ENCODE peak calls at places on chromosomes 4 and X, in five cellular contexts. S is body of pancreas, D is heart left ventricle, M is lung, O is left lung. Q is an unnamed sample.

GRCh38 chr4:101141230-101141629 is 206.1 kb downstream of the PPP3CA start:
- DNase-seq in M (no peak), D (no peak), S (no peak), O (no peak), Q (no peak)

GRCh38 chrX:110022555-110023448 is 19.9 kb downstream of the TMEM164 start:
- DNase-seq in D (no peak), S (no peak), O (no peak), M (no peak), Q (no peak)

GRCh38 chr4:79141530-79141929 is 184.3 kb downstream of the NAA11 start:
- DNase-seq in O (no peak), M (no peak), D (no peak), S (no peak), Q (no peak)

GRCh38 chr4:121675715-121676114 is 21.1 kb downstream of the ANXA5 start:
- DNase-seq in S (no peak), O (no peak), D (no peak), M (no peak), Q (peak)

GRCh38 chr4:180150818-180151217 is 2092.4 kb upstream of the TENM3 start:
- DNase-seq in S (no peak), M (no peak), O (no peak), D (no peak), Q (no peak)

GRCh38 chr4:76585897-76586360 is 150.9 kb downstream of the SHROOM3 start:
- DNase-seq in D (peak), S (peak), O (peak), M (peak), Q (peak)

GRCh38 chr4:151573945-151574344 is 165.0 kb downstream of the FHIP1A start:
- DNase-seq in M (no peak), D (no peak), O (no peak), S (no peak), Q (no peak)

GRCh38 chr4:106238819-106239420 is 77.1 kb downstream of the TBCK start:
- DNase-seq in O (no peak), D (no peak), S (no peak), M (no peak), Q (peak)

GRCh38 chrX:109939498-109939897 is 63.4 kb upstream of the TMEM164 start:
- DNase-seq in D (no peak), S (no peak), M (no peak), O (no peak), Q (no peak)

GRCh38 chrX:67607436-67607835 is 63.6 kb downstream of the AR start:
- DNase-seq in M (no peak), D (no peak), S (no peak), O (no peak), Q (no peak)

GRCh38 chr4:38177035-38177791 is 217.0 kb downstream of the PTTG2 start:
- DNase-seq in M (peak), O (peak), D (peak), S (peak), Q (peak)

GRCh38 chrX:108224727-108225455 is 133.3 kb downstream of the ATG4A start:
- DNase-seq in O (no peak), M (no peak), S (no peak), D (no peak), Q (no peak)

GRCh38 chr4:675980-676870 is 1.9 kb downstream of the MYL5 start:
- DNase-seq in O (no peak), D (no peak), S (no peak), M (no peak), Q (no peak)

GRCh38 chrX:132853040-132853439 is 105.4 kb downstream of the HS6ST2 start:
- DNase-seq in D (no peak), S (no peak), O (no peak), M (no peak), Q (no peak)

GRCh38 chr4:1305261-1305711 is 15.6 kb downstream of the MAEA start:
- DNase-seq in D (no peak), O (no peak), S (no peak), M (no peak), Q (no peak)

GRCh38 chr4:126386512-126386911 is 1071.8 kb downstream of the FAT4 start:
- DNase-seq in S (no peak), D (no peak), O (no peak), M (no peak), Q (no peak)

DNA sequence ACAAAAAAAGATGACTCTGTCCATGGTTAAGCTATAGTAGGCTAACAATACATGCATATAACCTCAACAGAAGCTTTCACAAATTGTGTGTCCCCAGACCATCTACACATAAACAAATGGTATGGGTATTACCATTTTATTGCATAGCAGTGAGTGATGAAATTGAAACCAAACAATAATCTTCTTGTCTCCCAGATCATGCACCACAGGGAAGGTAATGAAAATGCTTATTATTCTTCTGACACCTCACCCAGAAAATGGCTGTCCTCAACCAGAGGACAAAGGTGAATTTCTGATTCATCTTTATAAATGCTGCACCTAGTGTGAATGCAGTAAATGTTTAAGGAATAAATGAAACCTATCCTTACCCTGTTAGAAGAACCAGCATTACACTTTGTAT is 8.0 kb downstream of the PRSS12 start:
- DNase-seq in S (no peak), D (no peak), O (no peak), M (no peak), Q (no peak)
- H3K27ac ChIP-seq in S (no peak), D (no peak), O (no peak), M (no peak), Q (no peak)

GRCh38 chrX:72124540-72125201 is 7.0 kb downstream of the RTL5 start:
- DNase-seq in D (no peak), O (no peak), S (no peak), M (no peak), Q (no peak)

GRCh38 chrX:72125331-72126047 is 6.2 kb downstream of the RTL5 start:
- DNase-seq in D (no peak), S (no peak), O (no peak), M (no peak), Q (peak)

GRCh38 chrX:72127332-72127731 is 4.4 kb downstream of the RTL5 start:
- DNase-seq in D (no peak), O (no peak), M (no peak), S (no peak), Q (peak)

GRCh38 chrX:72126539-72127140 is 5.1 kb downstream of the RTL5 start:
- DNase-seq in D (peak), O (peak), M (peak), S (peak), Q (peak)

GRCh38 chrX:72126048-72126415 is 5.7 kb downstream of the RTL5 start:
- DNase-seq in S (no peak), D (no peak), O (no peak), M (no peak), Q (no peak)
- H3K27ac ChIP-seq in S (no peak), D (peak), O (peak), M (no peak), Q (no peak)

GRCh38 chr4:87985887-87986200 is 10.3 kb downstream of the SPP1 start:
- DNase-seq in S (no peak), O (no peak), D (no peak), M (no peak), Q (no peak)
- H3K27ac ChIP-seq in S (no peak), O (no peak), D (no peak), M (no peak), Q (no peak)

GRCh38 chrX:102765217-102765616 is 44.7 kb downstream of the GPRASP3 start:
- DNase-seq in D (no peak), S (peak), M (no peak), O (no peak), Q (peak)

GRCh38 chrX:102767287-102767686 is 46.7 kb downstream of the GPRASP3 start:
- DNase-seq in M (no peak), O (no peak), S (no peak), D (no peak), Q (no peak)

GRCh38 chrX:102768984-102769761 is 48.6 kb downstream of the GPRASP3 start:
- DNase-seq in S (peak), O (peak), D (peak), M (peak), Q (peak)

DNA sequence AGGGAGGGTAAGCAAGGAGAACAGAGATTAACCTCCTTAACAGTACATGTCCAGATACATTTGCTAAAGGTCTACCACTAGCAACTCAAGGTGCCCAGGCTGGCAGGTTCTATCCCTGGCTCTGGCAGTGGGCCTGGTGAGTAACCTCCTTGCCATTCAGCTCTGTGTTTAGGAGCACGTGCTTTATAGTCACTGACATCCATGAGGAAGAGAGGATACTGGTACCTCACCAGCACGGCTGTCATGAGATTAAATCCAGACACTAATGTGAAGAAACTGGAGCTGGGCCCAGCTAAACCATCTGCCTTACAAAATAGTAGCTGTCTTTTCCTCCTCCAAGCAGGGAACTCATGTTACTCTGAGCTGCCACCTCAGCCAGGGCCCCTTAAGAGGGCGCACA is 45.3 kb downstream of the GPRASP3 start:
- DNase-seq in M (no peak), S (no peak), O (no peak), D (no peak), Q (peak)
- H3K27ac ChIP-seq in M (no peak), S (no peak), O (no peak), D (no peak), Q (no peak)

DNA sequence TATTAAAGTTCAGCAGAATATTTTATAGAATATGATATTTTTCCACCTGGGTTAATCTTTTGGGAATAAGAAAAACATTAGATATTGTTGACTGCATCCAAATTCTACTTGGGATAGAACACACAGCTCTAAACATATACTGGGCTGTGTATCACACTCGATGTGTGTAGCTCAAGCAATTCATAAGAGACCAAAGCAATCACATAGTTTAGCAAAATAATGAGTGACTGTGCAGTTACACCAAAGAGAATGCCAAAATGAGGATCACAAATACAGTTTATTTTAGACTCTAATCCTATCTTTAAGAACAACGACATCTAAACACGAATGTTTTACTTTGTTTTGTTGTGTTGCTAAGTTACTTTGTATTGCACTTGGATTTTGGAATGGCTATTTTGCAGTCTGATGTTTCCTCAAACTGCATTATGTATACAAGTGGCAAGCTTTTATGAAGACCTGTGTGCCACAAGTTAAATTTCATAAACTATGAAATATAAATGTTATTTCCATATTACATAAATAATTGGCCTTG is 101.1 kb downstream of the CBR4 start:
- DNase-seq in D (no peak), S (no peak), M (no peak), O (no peak), Q (no peak)
- H3K27ac ChIP-seq in D (peak), S (no peak), M (no peak), O (no peak), Q (no peak)

GRCh38 chr4:173334891-173335754 is 965 bp upstream of the HMGB2 start:
- DNase-seq in S (peak), M (peak), O (peak), D (peak), Q (peak)
- H3K27ac ChIP-seq in S (no peak), M (peak), O (peak), D (peak), Q (peak)

Q was measured in adrenal gland.